ENCODE peak calls at places on chromosomes 4 and X, in four cellular contexts. M, J, C and Z are unnamed samples.

GRCh38 chrX:107978707-107979307 is 3.4 kb downstream of the TEX13B start:
- DNase-seq in M (peak), J (no peak), C (no peak), Z (peak)

GRCh38 chrX:2691543-2692220 is 587 bp downstream of the CD99 start:
- DNase-seq in M (peak), J (no peak), C (peak), Z (peak)

GRCh38 chr4:3340703-3341088 is 47.9 kb downstream of the RGS12 start:
- DNase-seq in M (peak), J (no peak), C (no peak), Z (no peak)

GRCh38 chrX:34918856-34919255 is 23.7 kb upstream of the FAM47B start:
- DNase-seq in M (peak), J (no peak), C (no peak), Z (no peak)

GRCh38 chr4:80266902-80267380 is 477 bp downstream of the FGF5 start:
- DNase-seq in M (no peak), J (no peak), C (no peak), Z (peak)

GRCh38 chr4:190015538-190016368 is 11.3 kb downstream of the FRG2 start:
- DNase-seq in M (no peak), J (no peak), C (no peak), Z (no peak)

GRCh38 chrX:134734343-134735001 is 76.2 kb upstream of the PLAC1 start:
- DNase-seq in M (no peak), J (no peak), C (peak), Z (no peak)

GRCh38 chr4:25466966-25467697 is 90.1 kb downstream of the ANAPC4 start:
- DNase-seq in M (no peak), J (no peak), C (no peak), Z (no peak)

GRCh38 chr4:73822389-73822788 is 14.1 kb upstream of the CXCL6 start:
- DNase-seq in M (no peak), J (no peak), C (no peak), Z (no peak)

GRCh38 chrX:8235026-8235425 is 64.0 kb upstream of the VCX2 start:
- DNase-seq in M (no peak), J (no peak), C (no peak), Z (no peak)

GRCh38 chrX:131728295-131729145 is 184.6 kb downstream of the OR13H1 start:
- DNase-seq in M (peak), J (no peak), C (peak), Z (no peak)

GRCh38 chrX:151538190-151539122 is 25.0 kb upstream of the PASD1 start:
- DNase-seq in M (peak), J (no peak), C (no peak), Z (no peak)

GRCh38 chrX:154308108-154308946 is 12.7 kb downstream of the TKTL1 start:
- DNase-seq in M (peak), J (peak), C (peak), Z (peak)

GRCh38 chr4:148946271-148946670 is 504.1 kb upstream of the NR3C2 start:
- DNase-seq in M (no peak), J (no peak), C (no peak), Z (no peak)

GRCh38 chr4:107885865-107886264 is 45.5 kb upstream of the CYP2U1 start:
- DNase-seq in M (no peak), J (no peak), C (no peak), Z (no peak)

GRCh38 chrX:81316163-81316562 is 114.3 kb downstream of the SH3BGRL start:
- DNase-seq in M (no peak), J (no peak), C (no peak), Z (no peak)

GRCh38 chr4:102809190-102809589 is 18.2 kb downstream of the UBE2D3 start:
- DNase-seq in M (no peak), J (no peak), C (no peak), Z (no peak)

GRCh38 chrX:100373673-100374072 is 36.4 kb downstream of the PCDH19 start:
- DNase-seq in M (no peak), J (no peak), C (no peak), Z (no peak)

GRCh38 chr4:53321151-53321987 is 44.5 kb downstream of the SCFD2 start:
- DNase-seq in M (no peak), J (no peak), C (no peak), Z (no peak)

DNA sequence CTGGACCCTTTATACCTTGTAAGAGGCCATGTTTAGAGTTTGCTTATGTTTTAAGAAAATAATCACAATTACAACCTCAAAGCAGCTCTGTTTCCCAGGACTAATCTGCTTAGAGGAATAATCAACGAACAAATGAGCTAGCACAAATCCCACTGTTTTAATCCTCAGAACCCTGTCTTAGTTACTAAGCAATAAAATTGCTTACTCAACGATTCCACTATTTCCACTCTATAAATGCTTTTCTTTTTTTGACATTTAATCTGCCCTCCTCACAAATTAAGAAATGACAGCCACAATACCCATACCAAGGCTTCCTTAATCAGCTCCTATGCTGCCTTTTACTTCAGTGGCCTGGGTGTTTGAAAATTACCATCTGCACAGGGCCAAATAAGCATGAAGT is 48.8 kb downstream of the FAM120C start:
- DNase-seq in M (no peak), J (no peak), C (no peak), Z (no peak)
- TF ChIP-seq POLR2A in M (no peak), J (no peak), C (no peak), Z (no peak)

GRCh38 chrX:46840946-46841740 is 4.3 kb downstream of the RP2 start:
- DNase-seq in M (no peak), J (no peak), C (no peak), Z (no peak)

GRCh38 chrX:46837543-46838481 is 969 bp downstream of the RP2 start:
- DNase-seq in M (no peak), J (no peak), C (no peak), Z (no peak)

GRCh38 chrX:46838482-46838857 is 1.6 kb downstream of the RP2 start:
- DNase-seq in M (no peak), J (no peak), C (no peak), Z (no peak)

GRCh38 chrX:46838974-46839480 is 2.2 kb downstream of the RP2 start:
- DNase-seq in M (no peak), J (no peak), C (no peak), Z (no peak)

GRCh38 chrX:46836701-46837542 is at the start of gene RP2:
- DNase-seq in M (peak), J (peak), C (peak), Z (peak)
- TF ChIP-seq POLR2A in M (peak), J (peak), C (peak), Z (peak)

GRCh38 chr4:76251448-76252270 is at the start of gene FAM47E:
- DNase-seq in M (peak), J (peak), C (peak), Z (peak)
- TF ChIP-seq POLR2A in M (no peak), J (peak), C (no peak), Z (no peak)

GRCh38 chr4:1248262-1249147 is at the start of gene CTBP1:
- DNase-seq in M (peak), J (no peak), C (peak), Z (peak)
- TF ChIP-seq POLR2A in M (peak), J (peak), C (peak), Z (peak)

GRCh38 chrX:54442790-54443189 is 2.6 kb downstream of the TSR2 start:
- DNase-seq in M (no peak), J (no peak), C (no peak), Z (no peak)

GRCh38 chrX:54435121-54435520 is 5.1 kb upstream of the TSR2 start:
- DNase-seq in M (no peak), J (no peak), C (no peak), Z (no peak)

GRCh38 chrX:54446084-54446483 is 5.9 kb downstream of the TSR2 start:
- DNase-seq in M (no peak), J (no peak), C (no peak), Z (no peak)

GRCh38 chrX:54444752-54445151 is 4.5 kb downstream of the TSR2 start:
- DNase-seq in M (no peak), J (no peak), C (no peak), Z (no peak)

GRCh38 chrX:54439967-54440871 is at the start of gene TSR2:
- DNase-seq in M (peak), J (no peak), C (peak), Z (peak)
- TF ChIP-seq POLR2A in M (peak), J (peak), C (peak), Z (peak)